ENCODE peak calls at places on chromosomes 11 and 22, in nine cellular contexts. L is ovary, Q is A549, B is transverse colon, H is suprapubic skin, W is sigmoid colon, X is stomach, S is H1, D is tibial nerve. G is an unnamed sample. For H3K4me1, the result is how much of the 10 kb centered on the place peaks cover.

GRCh38 chr11:1151366-1152315 is 6.1 kb upstream of the MUC5AC start:
- DNase-seq in D (no peak), W (no peak), Q (no peak), X (no peak), L (peak), H (no peak), B (peak), S (no peak), G (no peak)

GRCh38 chr11:64241430-64242153 is 697 bp downstream of the FKBP2 start:
- DNase-seq in H (peak), B (peak), L (peak), S (peak), X (peak), W (peak), Q (peak), D (peak), G (peak)

GRCh38 chr11:47387944-47388696 is 9.8 kb upstream of the SPI1 start:
- DNase-seq in W (no peak), D (no peak), Q (no peak), H (no peak), X (no peak), B (no peak), L (no peak), S (no peak), G (no peak)

GRCh38 chr11:70466154-70466553 is 67.8 kb downstream of the CTTN start:
- DNase-seq in D (no peak), W (no peak), X (no peak), L (no peak), Q (peak), S (no peak), B (no peak), H (no peak), G (no peak)

GRCh38 chr22:35893698-35894097 is 134.9 kb downstream of the RBFOX2 start:
- DNase-seq in W (no peak), D (no peak), B (no peak), X (no peak), H (no peak), L (peak), Q (no peak), S (no peak), G (no peak)

GRCh38 chr11:44066732-44067131 is 662 bp downstream of the ACCS start:
- DNase-seq in S (no peak), W (peak), L (no peak), Q (no peak), H (no peak), X (no peak), B (peak), D (no peak), G (no peak)

GRCh38 chr22:19873138-19873959 is 18.7 kb upstream of the GNB1L start:
- DNase-seq in S (no peak), B (peak), H (peak), D (peak), X (no peak), Q (no peak), W (peak), L (peak), G (no peak)

GRCh38 chr11:44602810-44603410 is 37.4 kb downstream of the CD82 start:
- DNase-seq in W (no peak), D (no peak), H (no peak), B (no peak), S (no peak), Q (no peak), X (no peak), L (no peak), G (no peak)

GRCh38 chr11:111449696-111450479 is 62.3 kb downstream of the BTG4 start:
- DNase-seq in H (peak), X (no peak), S (no peak), D (no peak), L (no peak), B (no peak), Q (no peak), W (no peak), G (no peak)

GRCh38 chr22:26529345-26529744 is 17.1 kb upstream of the TFIP11 start:
- DNase-seq in W (no peak), L (no peak), X (no peak), Q (no peak), B (no peak), H (no peak), S (no peak), D (no peak), G (no peak)

GRCh38 chr11:76140912-76141574 is 65.3 kb downstream of the WNT11 start:
- DNase-seq in D (no peak), L (no peak), Q (no peak), W (no peak), H (no peak), X (no peak), S (no peak), B (no peak), G (peak)

GRCh38 chr11:118406599-118407166 is 5.3 kb downstream of the ATP5MG start:
- DNase-seq in W (no peak), X (no peak), H (no peak), D (no peak), B (peak), L (no peak), S (no peak), Q (no peak), G (no peak)

GRCh38 chr22:19927696-19928095 is 13.9 kb upstream of the COMT start:
- DNase-seq in W (no peak), X (no peak), L (no peak), D (no peak), B (no peak), Q (no peak), S (no peak), H (no peak), G (no peak)

GRCh38 chr11:134890446-134890845 is 478.4 kb upstream of the B3GAT1 start:
- DNase-seq in L (no peak), X (no peak), B (no peak), Q (no peak), D (no peak), S (no peak), H (no peak), W (no peak), G (peak)

GRCh38 chr22:37345863-37346514 is 63.7 kb downstream of the CYTH4 start:
- DNase-seq in X (no peak), L (peak), W (no peak), B (peak), Q (no peak), D (peak), H (no peak), S (no peak), G (no peak)

GRCh38 chr22:37351268-37351667 is 69.0 kb downstream of the CYTH4 start:
- DNase-seq in W (no peak), S (no peak), X (no peak), D (no peak), H (no peak), B (no peak), L (no peak), Q (no peak), G (no peak)

GRCh38 chr22:37344735-37345462 is 62.6 kb downstream of the CYTH4 start:
- DNase-seq in W (no peak), X (no peak), H (no peak), B (no peak), Q (no peak), D (no peak), S (no peak), L (no peak), G (no peak)

GRCh38 chr22:37352481-37352880 is 70.2 kb downstream of the CYTH4 start:
- DNase-seq in H (no peak), B (no peak), S (no peak), X (no peak), L (no peak), Q (no peak), D (no peak), W (no peak), G (no peak)

DNA sequence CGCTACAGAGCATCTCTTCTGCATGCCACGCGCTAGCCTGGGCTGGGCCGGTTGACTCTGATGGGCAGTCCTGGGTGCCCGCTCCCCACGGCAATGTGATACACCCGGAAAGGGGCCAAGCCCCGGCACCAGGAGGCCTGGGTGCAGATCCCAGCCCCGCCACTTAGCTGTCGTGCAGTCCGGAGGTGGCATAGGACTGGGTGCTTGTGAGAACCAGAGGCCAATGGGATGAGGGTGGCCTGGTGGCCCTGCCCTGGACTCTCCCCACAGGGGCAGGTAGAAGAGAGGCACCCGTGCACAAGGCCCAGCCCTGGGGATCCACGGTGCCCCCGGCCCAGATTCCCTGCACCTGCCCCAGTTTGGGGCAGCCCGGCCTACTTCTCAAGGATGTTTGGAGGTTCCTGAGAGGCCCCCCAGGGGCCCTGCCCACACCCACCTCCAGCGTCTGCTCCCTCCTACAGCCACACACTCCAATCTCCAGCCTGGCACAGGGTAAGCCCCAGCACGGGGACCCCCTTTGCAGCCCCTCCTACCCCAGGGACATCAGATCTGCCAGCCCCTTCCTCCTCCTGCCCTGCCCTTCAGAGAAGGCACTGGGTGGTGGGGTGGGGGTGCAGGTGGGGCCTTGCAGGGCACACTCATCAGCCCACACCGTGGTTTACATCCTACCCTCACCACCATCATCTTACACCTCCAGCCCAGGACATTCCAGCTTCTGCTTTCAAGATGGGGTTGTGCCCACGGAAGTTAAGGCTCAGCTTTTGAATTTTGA is 66.9 kb downstream of the CYTH4 start:
- DNase-seq in W (no peak), B (no peak), L (no peak), D (no peak), H (no peak), Q (no peak), S (no peak), X (no peak), G (no peak)
- TF ChIP-seq POLR2A in W (no peak), B (no peak), L (no peak), D (no peak), H (no peak), Q (no peak), S (no peak), X (no peak), G (no peak)

GRCh38 chr11:68340784-68341556 is 28.6 kb downstream of the LRP5 start:
- DNase-seq in B (no peak), L (no peak), Q (peak), D (no peak), H (no peak), S (no peak), W (no peak), X (no peak), G (no peak)
- H3K4me1 ChIP-seq in B (half or more), L (under half), Q (half or more), D (half or more), H (half or more), S (under half), W (half or more), X (half or more), G (half or more)

GRCh38 chr11:7056828-7057513 is 31.8 kb upstream of the RBMXL2 start:
- DNase-seq in W (no peak), X (no peak), B (no peak), L (no peak), Q (no peak), S (no peak), D (no peak), H (no peak), G (no peak)
- TF ChIP-seq EP300 in W (no peak), X (no peak), B (no peak), L (no peak), Q (no peak), S (no peak), D (no peak), H (no peak), G (no peak)

DNA sequence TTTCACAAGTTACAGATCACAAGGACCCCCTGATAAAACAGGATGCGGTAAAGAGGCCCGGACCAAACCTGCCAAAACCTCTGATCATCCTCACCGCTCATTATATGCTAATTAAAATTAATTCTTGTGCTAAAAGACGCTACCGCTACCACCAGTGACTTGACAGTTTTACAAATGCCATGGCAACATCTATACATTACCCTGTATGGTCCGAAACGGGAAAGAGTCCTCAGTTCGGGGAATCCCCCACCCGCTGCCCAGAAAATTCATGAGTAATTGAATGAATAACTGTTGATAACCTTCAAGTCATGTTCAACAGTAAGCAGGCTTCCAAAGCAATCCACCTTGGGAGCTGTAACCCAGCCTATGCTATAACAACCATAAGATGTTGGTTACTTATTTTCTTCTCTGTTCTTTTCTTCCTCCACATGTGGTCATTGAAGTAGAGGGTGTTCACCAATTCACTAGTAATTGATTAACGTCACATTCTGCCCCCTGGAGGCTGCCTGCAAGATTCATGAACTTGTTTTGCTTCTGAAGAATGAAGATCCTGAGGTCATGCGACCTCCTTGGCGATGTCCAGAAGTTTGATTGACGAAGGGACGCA is 20.6 kb downstream of the APOBEC3H start:
- DNase-seq in H (no peak), W (peak), D (no peak), S (no peak), X (peak), L (no peak), B (peak), Q (peak), G (no peak)
- TF ChIP-seq POLR2A in H (no peak), W (no peak), D (no peak), S (no peak), X (no peak), L (no peak), B (no peak), Q (no peak), G (no peak)

DNA sequence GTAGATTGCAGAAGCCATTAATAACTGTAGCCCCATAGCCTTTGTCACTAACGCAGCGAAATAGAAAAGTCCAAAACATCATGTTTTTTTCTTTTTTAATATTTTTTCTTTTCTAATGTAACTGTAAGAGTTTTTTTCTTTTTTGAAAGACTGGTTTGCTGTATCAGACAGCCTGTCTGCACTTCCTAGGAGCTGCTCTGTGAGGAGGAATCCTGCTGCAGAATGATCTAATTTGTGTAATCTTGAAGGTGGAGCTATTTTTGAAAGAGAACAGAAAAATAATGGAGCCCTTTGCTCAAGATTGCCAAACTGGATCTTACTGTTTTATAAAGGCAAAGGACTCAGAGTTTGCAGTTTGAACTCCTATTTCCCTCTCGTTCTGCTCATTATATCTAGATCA is 15.0 kb downstream of the PACS1 start:
- DNase-seq in H (no peak), S (no peak), W (no peak), L (no peak), Q (no peak), D (no peak), X (no peak), B (no peak), G (no peak)
- H3K4me1 ChIP-seq in H (under half), S (under half), W (under half), L (under half), Q (half or more), D (half or more), X (under half), B (under half), G (half or more)

GRCh38 chr22:47192651-47193437 is 430.4 kb downstream of the TBC1D22A start:
- DNase-seq in S (no peak), D (peak), Q (peak), H (peak), B (peak), X (peak), W (peak), L (peak), G (no peak)
- TF ChIP-seq EP300 in S (no peak), D (no peak), Q (no peak), H (no peak), B (no peak), X (no peak), W (no peak), L (no peak), G (no peak)

GRCh38 chr11:67416416-67417335 is 1.2 kb downstream of the CARNS1 start:
- DNase-seq in S (no peak), H (no peak), W (no peak), D (no peak), Q (no peak), L (no peak), B (no peak), X (peak), G (no peak)
- TF ChIP-seq POLR2A in S (no peak), H (no peak), W (no peak), D (no peak), Q (no peak), L (no peak), B (no peak), X (no peak), G (no peak)

DNA sequence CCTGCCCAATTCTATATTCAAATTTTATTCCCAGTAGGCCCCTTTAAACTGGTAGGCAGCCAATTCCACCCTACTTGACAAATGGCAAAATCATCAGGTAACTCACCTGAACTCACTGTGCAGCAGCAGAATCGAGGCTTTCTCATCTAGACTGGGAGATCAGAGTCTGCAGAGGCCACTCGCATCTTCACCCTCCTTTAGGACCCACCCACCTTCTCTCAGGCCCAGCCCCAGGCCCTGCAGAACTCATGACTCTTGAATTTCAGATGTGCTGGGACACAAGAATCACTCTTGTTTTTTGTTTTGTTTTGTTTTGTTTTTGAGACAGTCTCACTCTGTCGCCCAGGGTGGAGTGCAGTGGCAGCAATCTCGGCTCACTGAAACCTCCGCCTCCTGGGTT is 38.8 kb downstream of the MICAL3 start:
- DNase-seq in X (no peak), B (no peak), Q (no peak), D (no peak), S (no peak), H (no peak), W (no peak), L (no peak), G (no peak)
- H3K4me1 ChIP-seq in X (under half), B (under half), Q (half or more), D (under half), S (under half), H (under half), W (half or more), L (under half), G (half or more)

GRCh38 chr22:43293661-43294392 is 49.3 kb downstream of the SCUBE1 start:
- DNase-seq in D (peak), L (peak), W (peak), B (peak), S (no peak), X (peak), Q (peak), H (peak), G (peak)
- TF ChIP-seq EP300 in D (no peak), L (no peak), W (no peak), B (peak), S (no peak), X (peak), Q (no peak), H (peak), G (peak)

G was measured in esophagus muscularis mucosa.